ENCODE peak calls at places on chromosomes 7 and 10, in four cellular contexts. A, L, Y and R are unnamed samples. For H3K4me1, the result is how much of the 10 kb centered on the place peaks cover.

GRCh38 chr7:36283711-36284130 is 105.9 kb upstream of the ANLN start:
- DNase-seq in L (no peak), Y (no peak), A (no peak), R (no peak)

GRCh38 chr7:116511552-116512523 is 12.3 kb downstream of the CAV2 start:
- DNase-seq in Y (peak), L (peak), A (no peak), R (no peak)

GRCh38 chr7:149856-150636 is 42.3 kb upstream of the FAM20C start:
- DNase-seq in A (peak), L (no peak), Y (no peak), R (peak)

GRCh38 chr7:44541028-44541869 is at the start of gene NPC1L1:
- DNase-seq in Y (peak), A (peak), L (no peak), R (no peak)

GRCh38 chr10:102451105-102451969 is at the start of gene C10orf95:
- DNase-seq in Y (no peak), A (no peak), L (no peak), R (no peak)

GRCh38 chr10:48526371-48526821 is 78.5 kb downstream of the ARHGAP22 start:
- DNase-seq in L (no peak), A (no peak), Y (no peak), R (no peak)

GRCh38 chr10:101749033-101749432 is 26.9 kb downstream of the FGF8 start:
- DNase-seq in A (no peak), L (no peak), Y (no peak), R (peak)

GRCh38 chr7:85090919-85091567 is 95.8 kb downstream of the SEMA3D start:
- DNase-seq in L (no peak), A (no peak), Y (no peak), R (no peak)

GRCh38 chr7:73865738-73866445 is 4.9 kb downstream of the TMEM270 start:
- DNase-seq in Y (peak), A (peak), L (no peak), R (no peak)

DNA sequence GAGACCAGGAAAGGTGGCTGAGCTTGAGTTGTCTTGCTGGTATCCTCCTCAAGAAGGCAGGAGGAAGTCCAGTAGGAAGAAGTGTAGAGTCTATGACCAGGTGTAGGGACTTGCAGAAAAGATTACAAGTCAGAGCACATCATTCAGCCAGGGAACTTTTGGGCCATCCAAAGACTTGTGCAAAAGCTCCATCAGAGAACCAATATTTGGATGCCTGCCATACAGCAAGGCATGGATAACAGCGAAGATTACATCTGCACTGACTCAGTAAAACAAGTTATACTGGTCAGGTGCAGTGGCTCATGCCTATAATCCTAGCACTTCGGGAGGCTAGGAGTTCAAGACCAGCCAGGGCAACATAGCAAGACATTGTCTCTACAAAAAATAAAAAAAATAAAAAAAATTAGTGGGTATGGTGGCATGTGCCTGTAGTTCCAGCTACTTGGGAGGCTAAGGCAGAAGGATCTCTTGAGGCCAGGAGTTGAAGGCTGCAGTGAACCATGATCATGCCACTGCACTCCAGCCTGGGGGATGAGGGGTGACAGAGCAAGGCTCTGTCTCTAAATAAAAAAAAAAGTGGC is 13.2 kb upstream of the NMT2 start:
- DNase-seq in L (no peak), Y (no peak), A (no peak), R (no peak)
- TF ChIP-seq SUZ12 in L (no peak), Y (no peak), A (no peak), R (no peak)

DNA sequence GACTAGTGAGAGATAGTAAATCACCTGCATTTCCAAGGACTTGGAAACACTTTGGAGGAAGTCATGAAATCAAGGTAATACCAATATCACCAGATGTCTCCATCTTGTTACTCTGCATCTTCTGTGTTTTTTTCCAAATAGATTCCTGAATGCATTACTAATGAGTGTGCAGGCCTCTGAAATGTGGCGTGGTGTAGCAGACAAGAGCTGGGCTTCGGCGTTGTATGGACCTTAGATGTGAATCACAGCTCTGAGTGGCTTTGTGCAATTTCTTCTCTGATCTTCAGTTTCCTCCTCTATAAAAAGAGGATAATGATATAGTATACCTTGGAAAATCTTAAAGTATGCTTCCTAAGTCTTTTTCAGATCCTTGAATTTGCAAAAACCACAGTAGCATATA is 9.6 kb upstream of the MYPN start:
- DNase-seq in L (no peak), A (no peak), Y (no peak), R (no peak)
- H3K4me1 ChIP-seq in L (under half), A (under half), Y (under half), R (under half)

DNA sequence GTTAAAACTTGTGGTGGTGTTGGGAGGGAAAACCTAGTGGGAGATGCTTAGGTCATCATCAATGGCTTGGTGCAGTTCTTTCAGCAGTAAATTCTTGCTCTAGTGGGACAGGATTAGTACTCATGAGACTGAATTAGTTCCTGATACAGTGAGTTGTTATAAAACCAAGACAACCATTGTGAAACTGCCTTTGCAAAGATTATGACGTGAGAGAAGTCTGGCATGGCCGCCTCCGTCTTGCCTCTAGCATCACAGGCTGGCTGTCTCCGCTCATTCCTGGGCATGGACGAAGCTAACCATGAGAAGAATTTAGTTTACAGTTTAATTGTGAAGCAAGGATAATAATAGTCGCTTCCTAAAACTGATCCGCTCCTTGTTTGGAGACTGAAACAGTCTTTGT is 186.4 kb downstream of the KIF20B start:
- DNase-seq in Y (no peak), A (no peak), L (no peak), R (no peak)
- H3K9ac ChIP-seq in Y (no peak), A (no peak), L (no peak), R (no peak)

GRCh38 chr7:5523052-5523711 is 99.5 kb upstream of the TNRC18 start:
- DNase-seq in L (no peak), A (peak), Y (no peak), R (no peak)
- TF ChIP-seq SUZ12 in L (no peak), A (no peak), Y (no peak), R (no peak)

GRCh38 chr10:77520995-77521394 is 116.6 kb downstream of the KCNMA1 start:
- DNase-seq in L (no peak), Y (no peak), A (no peak), R (no peak)
- H3K4me1 ChIP-seq in L (under half), Y (under half), A (under half), R (under half)

DNA sequence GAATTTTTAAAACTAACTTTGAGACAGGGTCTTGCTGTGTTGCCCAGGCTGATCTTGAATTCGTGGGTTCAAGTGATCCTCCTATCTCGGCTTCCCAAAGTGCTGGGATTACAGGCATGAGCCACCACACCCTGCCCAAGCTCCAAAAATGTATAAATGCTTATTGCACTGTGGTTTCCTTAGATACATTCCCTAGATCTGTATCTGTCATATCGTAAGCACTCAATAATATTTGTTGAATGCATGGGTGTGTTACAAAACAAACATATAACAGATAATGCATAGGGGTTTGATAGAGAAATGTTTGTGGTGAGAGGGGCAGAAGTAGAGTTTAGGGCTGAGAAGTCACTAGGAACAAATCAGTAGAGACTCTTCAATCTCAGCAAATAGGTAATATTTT is 955.3 kb upstream of the C7orf33 start:
- DNase-seq in A (no peak), L (no peak), Y (no peak), R (no peak)
- H3K9ac ChIP-seq in A (no peak), L (no peak), Y (no peak), R (no peak)

GRCh38 chr7:150390206-150390605 is 11.1 kb downstream of the ZNF775 start:
- DNase-seq in L (no peak), Y (no peak), A (no peak), R (no peak)
- TF ChIP-seq SUZ12 in L (no peak), Y (no peak), A (no peak), R (no peak)

GRCh38 chr10:80139290-80139689 is 6.8 kb downstream of the PLAC9 start:
- DNase-seq in L (no peak), A (no peak), Y (no peak), R (no peak)
- H3K4me1 ChIP-seq in L (under half), A (under half), Y (under half), R (under half)

DNA sequence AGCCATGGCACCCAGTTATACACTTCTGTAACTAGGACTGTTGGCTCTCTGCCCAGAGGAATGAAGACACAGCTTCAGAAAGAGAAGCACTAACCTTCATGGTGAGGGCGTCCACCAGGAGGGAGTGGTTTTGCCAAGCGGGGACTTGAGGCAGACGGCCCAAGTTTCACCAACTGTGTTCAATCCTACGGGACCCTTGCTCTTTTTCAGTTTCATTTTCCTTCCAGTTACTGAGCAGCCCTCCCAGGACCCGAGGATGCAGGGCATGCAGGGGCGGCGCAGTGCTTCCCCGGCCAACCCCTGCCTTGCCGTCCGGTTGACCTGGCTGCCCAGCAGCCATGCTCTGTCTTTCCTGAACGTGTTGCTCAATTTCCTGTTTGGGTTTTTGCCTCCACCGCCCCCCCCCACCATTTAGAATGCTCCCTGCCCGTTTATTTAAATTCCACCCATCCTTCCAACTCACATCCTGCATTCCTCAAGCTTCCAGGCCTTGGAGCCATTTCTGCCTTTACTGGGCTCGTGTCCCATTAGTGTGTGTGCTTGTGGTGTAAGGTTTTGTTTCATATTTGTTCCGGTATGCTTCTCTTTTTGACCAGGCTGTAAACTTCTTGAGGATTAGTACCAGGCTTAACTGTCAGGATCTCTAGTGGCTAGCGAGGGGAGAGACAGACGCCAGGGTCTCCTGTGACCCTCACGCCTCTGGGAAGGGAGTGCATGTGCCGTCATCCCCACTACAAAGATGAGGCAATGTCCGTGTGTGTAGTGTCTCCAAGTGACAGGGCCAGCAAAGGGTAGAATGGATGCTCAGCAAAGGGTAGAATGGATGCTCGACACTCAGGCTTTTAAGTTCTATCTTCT is 31.6 kb downstream of the IL15RA start:
- DNase-seq in A (no peak), Y (peak), L (no peak), R (no peak)
- H3K9ac ChIP-seq in A (no peak), Y (no peak), L (no peak), R (no peak)